ENCODE peak calls at places on chromosomes 4 and X, in seven cellular contexts. P is uterus, F is myocyte, W is GM10248, J is ascending aorta, K is IMR-90, S is GM04503. D is an unnamed sample.

GRCh38 chr4:25401066-25401465 is 24.0 kb downstream of the ANAPC4 start:
- DNase-seq in S (no peak), F (no peak), P (no peak), W (no peak), J (no peak), K (peak; percentile 67), D (no peak)

GRCh38 chr4:176539785-176540175 is 220.0 kb downstream of the SPCS3 start:
- DNase-seq in S (no peak), F (no peak), P (no peak), J (no peak), W (no peak), K (peak; percentile 34), D (no peak)

GRCh38 chr4:74661427-74662171 is 132.7 kb downstream of the BTC start:
- DNase-seq in S (no peak), F (no peak), P (no peak), J (no peak), K (peak; percentile 35), W (no peak), D (no peak)

GRCh38 chr4:149426461-149426860 is 389.2 kb downstream of the IQCM start:
- DNase-seq in K (peak; percentile 35), W (no peak), S (no peak), J (no peak), P (no peak), F (no peak), D (no peak)

GRCh38 chrX:129493643-129494042 is 29.6 kb downstream of the SMARCA1 start:
- DNase-seq in J (no peak), S (peak; percentile 33), P (no peak), K (peak; percentile 63), W (no peak), F (peak; percentile 3), D (no peak)

GRCh38 chr4:8050180-8050554 is 108.4 kb downstream of the ABLIM2 start:
- DNase-seq in S (no peak), F (no peak), P (no peak), J (no peak), W (no peak), K (no peak), D (no peak)

GRCh38 chr4:95092762-95093161 is 335.0 kb downstream of the BMPR1B start:
- DNase-seq in J (no peak), P (no peak), S (no peak), W (no peak), F (peak; percentile 32), K (no peak), D (no peak)

GRCh38 chr4:83328486-83328885 is 6.2 kb downstream of the HPSE start:
- DNase-seq in P (no peak), S (no peak), K (no peak), W (no peak), F (no peak), J (no peak), D (no peak)

D was measured in B cell.